ENCODE peak calls at places on chromosomes 6 and 20, in eight cellular contexts. Z is AG09319; A is myocyte; V is activated effector memory CD4-positive, alpha-beta T cell treated with anti-CD3 and anti-CD28 coated beads, Interleukin-2, amount 50 U/mL, for 16 hours; I is pons; O is WTC11; M is neural crest cell; D is colonic mucosa. P is an unnamed sample.

GRCh38 chr6:12119085-12119588 is 107.0 kb downstream of the HIVEP1 start:
- DNase-seq in Z (no peak), A (no peak), V (peak), I (no peak), O (no peak), M (no peak), D (peak), P (no peak)

GRCh38 chr20:47319517-47320252 is 36.8 kb downstream of the ZMYND8 start:
- DNase-seq in Z (no peak), A (peak), V (no peak), I (peak), O (peak), M (no peak), D (peak), P (peak)

GRCh38 chr6:169250660-169251059 is 3.0 kb downstream of the THBS2 start:
- DNase-seq in Z (peak), A (peak), V (peak), I (peak), O (peak), M (no peak), D (no peak), P (no peak)

GRCh38 chr6:56906752-56907151 is 48.2 kb upstream of the BEND6 start:
- DNase-seq in Z (no peak), A (no peak), V (no peak), I (no peak), O (no peak), M (no peak), D (no peak), P (no peak)

GRCh38 chr6:114342086-114342825 is 567 bp downstream of the HS3ST5 start:
- DNase-seq in Z (no peak), A (peak), V (no peak), I (peak), O (peak), M (peak), D (peak), P (no peak)

GRCh38 chr6:119950681-119951080 is 601.1 kb upstream of the MAN1A1 start:
- DNase-seq in Z (no peak), A (no peak), V (no peak), I (no peak), O (no peak), M (no peak), D (no peak), P (no peak)

GRCh38 chr6:83119742-83120300 is 52.4 kb downstream of the DOP1A start:
- DNase-seq in Z (no peak), A (no peak), V (no peak), I (no peak), O (no peak), M (no peak), D (no peak), P (no peak)

GRCh38 chr6:143160008-143160407 is 99.3 kb downstream of the AIG1 start:
- DNase-seq in Z (no peak), A (no peak), V (no peak), I (no peak), O (no peak), M (no peak), D (no peak), P (no peak)